ENCODE peak calls at places on chromosome 7, in four cellular contexts. D, F, O and S are unnamed samples.

GRCh38 chr7:70068531-70068930 is 470.3 kb downstream of the AUTS2 start:
- DNase-seq in D (no peak), F (no peak), O (no peak), S (no peak)

GRCh38 chr7:35723011-35723410 is 28.1 kb upstream of the HERPUD2 start:
- DNase-seq in D (no peak), F (no peak), O (no peak), S (no peak)

GRCh38 chr7:7138897-7139296 is 43.4 kb upstream of the C1GALT1 start:
- DNase-seq in D (no peak), F (no peak), O (no peak), S (no peak)

GRCh38 chr7:49724071-49724470 is 49.4 kb upstream of the VWC2 start:
- DNase-seq in D (no peak), F (no peak), O (no peak), S (no peak)

GRCh38 chr7:129862672-129863071 is 90.1 kb downstream of the UBE2H start:
- DNase-seq in D (peak), F (peak), O (no peak), S (no peak)

GRCh38 chr7:132041108-132041507 is 484.7 kb upstream of the PODXL start:
- DNase-seq in D (no peak), F (no peak), O (no peak), S (no peak)

GRCh38 chr7:150451097-150451793 is 815 bp downstream of the GIMAP8 start:
- DNase-seq in D (no peak), F (peak), O (peak), S (peak)

GRCh38 chr7:7944619-7945282 is 23.8 kb upstream of the GLCCI1 start:
- DNase-seq in D (no peak), F (no peak), O (no peak), S (peak)

GRCh38 chr7:44891372-44891771 is 6.0 kb upstream of the PURB start:
- DNase-seq in D (no peak), F (no peak), O (no peak), S (no peak)

GRCh38 chr7:57220746-57221145 is 88.5 kb upstream of the ZNF479 start:
- DNase-seq in D (no peak), F (no peak), O (no peak), S (peak)

GRCh38 chr7:130909881-130910672 is 176.1 kb upstream of the KLF14 start:
- DNase-seq in D (no peak), F (no peak), O (no peak), S (no peak)

GRCh38 chr7:151697942-151698341 is 178.2 kb upstream of the RHEB start:
- DNase-seq in D (no peak), F (no peak), O (no peak), S (peak)

GRCh38 chr7:151697515-151697895 is 177.8 kb upstream of the RHEB start:
- DNase-seq in D (no peak), F (no peak), O (no peak), S (peak)

GRCh38 chr7:151699920-151700319 is 177.0 kb downstream of the PRKAG2 start:
- DNase-seq in D (no peak), F (no peak), O (no peak), S (peak)

GRCh38 chr7:151700621-151701185 is 176.2 kb downstream of the PRKAG2 start:
- DNase-seq in D (no peak), F (no peak), O (no peak), S (peak)

DNA sequence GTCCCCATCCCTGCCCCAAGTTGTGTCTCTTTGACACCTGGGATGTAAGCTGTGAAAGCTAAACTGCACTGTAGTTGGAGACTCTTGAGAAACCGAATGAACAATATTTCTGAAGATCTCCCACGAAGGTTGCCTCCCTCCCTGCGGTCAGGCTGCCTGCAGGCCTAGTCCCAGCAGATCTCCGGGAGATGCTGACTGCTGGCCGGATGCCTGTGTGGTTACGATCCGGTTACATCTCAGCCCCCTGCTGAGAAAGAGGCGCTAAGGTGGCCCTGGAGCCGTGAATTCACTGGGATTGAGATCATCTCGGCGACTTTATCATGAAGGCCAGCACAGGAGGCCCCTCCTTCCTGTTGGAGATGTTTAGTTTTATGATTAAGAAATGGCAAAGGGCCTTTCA is 177.8 kb downstream of the PRKAG2 start:
- DNase-seq in D (no peak), F (no peak), O (no peak), S (peak)
- TF ChIP-seq CTCF in D (no peak), F (no peak), O (no peak), S (no peak)

GRCh38 chr7:24239260-24239659 is 44.7 kb upstream of the NPY start:
- DNase-seq in D (no peak), F (no peak), O (no peak), S (no peak)
- H3K27ac ChIP-seq in D (no peak), F (no peak), O (no peak), S (no peak)

DNA sequence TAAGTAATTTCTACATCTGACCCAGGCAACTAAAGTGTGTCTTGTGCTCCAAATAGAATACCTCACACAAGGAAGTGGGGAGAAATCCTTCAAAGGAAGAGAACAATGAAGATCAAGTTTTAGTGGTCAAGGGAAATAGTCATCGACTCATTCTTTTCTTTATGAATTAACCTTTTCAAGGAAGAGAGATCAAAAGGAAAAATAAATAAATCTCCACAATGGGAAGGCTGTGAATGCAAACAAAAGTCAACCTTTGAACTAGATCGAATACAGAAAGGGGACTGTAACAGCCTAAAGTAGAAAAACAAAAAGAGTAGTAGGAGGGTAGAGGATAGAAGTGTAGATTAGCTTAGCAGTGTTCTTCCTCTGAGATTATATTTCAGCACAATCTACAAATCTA is 274.6 kb upstream of the COBL start:
- DNase-seq in D (no peak), F (no peak), O (no peak), S (no peak)
- H3K4me3 ChIP-seq in D (no peak), F (no peak), O (no peak), S (no peak)

GRCh38 chr7:139341058-139341775 is at the start of gene FMC1:
- DNase-seq in D (peak), F (peak), O (peak), S (peak)
- TF ChIP-seq CTCF in D (peak), F (peak), O (no peak), S (peak)